ENCODE peak calls at places on chromosomes 2 and 18, in four cellular contexts. One of them, this sample, is unnamed.

GRCh38 chr2:26644188-26644835 is 3.1 kb upstream of the CIB4 start:
- DNase-seq in NAMALWA: no peak
- DNase-seq in activated CD4-positive, alpha-beta T cell treated with anti-CD3 and anti-CD28 coated beads, Interleukin-2, amount 50 U/mL, for 4 hours: no peak
- DNase-seq in A549: no peak
- DNase-seq in this sample: no peak

GRCh38 chr2:111624401-111625156 is 259.4 kb downstream of the ANAPC1 start:
- DNase-seq in NAMALWA: no peak
- DNase-seq in activated CD4-positive, alpha-beta T cell treated with anti-CD3 and anti-CD28 coated beads, Interleukin-2, amount 50 U/mL, for 4 hours: no peak
- DNase-seq in A549: no peak
- DNase-seq in this sample: no peak

GRCh38 chr2:38825956-38826355 is 47.9 kb downstream of the GEMIN6 start:
- DNase-seq in NAMALWA: no peak
- DNase-seq in activated CD4-positive, alpha-beta T cell treated with anti-CD3 and anti-CD28 coated beads, Interleukin-2, amount 50 U/mL, for 4 hours: no peak
- DNase-seq in A549: no peak
- DNase-seq in this sample: no peak

GRCh38 chr2:205405752-205406151 is 276.5 kb upstream of the NRP2 start:
- DNase-seq in NAMALWA: no peak
- DNase-seq in activated CD4-positive, alpha-beta T cell treated with anti-CD3 and anti-CD28 coated beads, Interleukin-2, amount 50 U/mL, for 4 hours: no peak
- DNase-seq in A549: no peak
- DNase-seq in this sample: no peak

GRCh38 chr2:42342061-42342794 is 18.8 kb downstream of the COX7A2L start:
- DNase-seq in NAMALWA: no peak
- DNase-seq in activated CD4-positive, alpha-beta T cell treated with anti-CD3 and anti-CD28 coated beads, Interleukin-2, amount 50 U/mL, for 4 hours: no peak
- DNase-seq in A549: no peak
- DNase-seq in this sample: no peak

GRCh38 chr2:215609089-215610032 is 173.5 kb upstream of the FN1 start:
- DNase-seq in NAMALWA: no peak
- DNase-seq in activated CD4-positive, alpha-beta T cell treated with anti-CD3 and anti-CD28 coated beads, Interleukin-2, amount 50 U/mL, for 4 hours: no peak
- DNase-seq in A549: no peak
- DNase-seq in this sample: no peak

GRCh38 chr2:217491271-217491670 is 511.5 kb downstream of the TNS1 start:
- DNase-seq in NAMALWA: no peak
- DNase-seq in activated CD4-positive, alpha-beta T cell treated with anti-CD3 and anti-CD28 coated beads, Interleukin-2, amount 50 U/mL, for 4 hours: no peak
- DNase-seq in A549: no peak
- DNase-seq in this sample: no peak

GRCh38 chr18:37065221-37065620 is 236.3 kb downstream of the KIAA1328 start:
- DNase-seq in NAMALWA: no peak
- DNase-seq in activated CD4-positive, alpha-beta T cell treated with anti-CD3 and anti-CD28 coated beads, Interleukin-2, amount 50 U/mL, for 4 hours: no peak
- DNase-seq in A549: no peak
- DNase-seq in this sample: no peak

GRCh38 chr2:147081826-147082225 is 763.0 kb upstream of the ACVR2A start:
- DNase-seq in NAMALWA: no peak
- DNase-seq in activated CD4-positive, alpha-beta T cell treated with anti-CD3 and anti-CD28 coated beads, Interleukin-2, amount 50 U/mL, for 4 hours: no peak
- DNase-seq in A549: no peak
- DNase-seq in this sample: no peak

GRCh38 chr2:217418090-217418489 is 558.2 kb upstream of the TNP1 start:
- DNase-seq in NAMALWA: no peak
- DNase-seq in activated CD4-positive, alpha-beta T cell treated with anti-CD3 and anti-CD28 coated beads, Interleukin-2, amount 50 U/mL, for 4 hours: no peak
- DNase-seq in A549: no peak
- DNase-seq in this sample: no peak

GRCh38 chr18:40855661-40856060 is 1099.4 kb upstream of the PIK3C3 start:
- DNase-seq in NAMALWA: no peak
- DNase-seq in activated CD4-positive, alpha-beta T cell treated with anti-CD3 and anti-CD28 coated beads, Interleukin-2, amount 50 U/mL, for 4 hours: no peak
- DNase-seq in A549: no peak
- DNase-seq in this sample: no peak

GRCh38 chr18:3869848-3870247 is 419.9 kb downstream of the TGIF1 start:
- DNase-seq in NAMALWA: peak; percentile 49
- DNase-seq in activated CD4-positive, alpha-beta T cell treated with anti-CD3 and anti-CD28 coated beads, Interleukin-2, amount 50 U/mL, for 4 hours: no peak
- DNase-seq in A549: peak; percentile 19
- DNase-seq in this sample: no peak

GRCh38 chr2:74440005-74440377 is 1.7 kb downstream of the RTKN start:
- DNase-seq in NAMALWA: no peak
- DNase-seq in activated CD4-positive, alpha-beta T cell treated with anti-CD3 and anti-CD28 coated beads, Interleukin-2, amount 50 U/mL, for 4 hours: no peak
- DNase-seq in A549: no peak
- DNase-seq in this sample: no peak

GRCh38 chr2:73999881-74000597 is 15.3 kb downstream of the TET3 start:
- DNase-seq in NAMALWA: no peak
- DNase-seq in activated CD4-positive, alpha-beta T cell treated with anti-CD3 and anti-CD28 coated beads, Interleukin-2, amount 50 U/mL, for 4 hours: no peak
- DNase-seq in A549: no peak
- DNase-seq in this sample: no peak

GRCh38 chr18:394997-395383 is 105.5 kb downstream of the COLEC12 start:
- DNase-seq in NAMALWA: no peak
- DNase-seq in activated CD4-positive, alpha-beta T cell treated with anti-CD3 and anti-CD28 coated beads, Interleukin-2, amount 50 U/mL, for 4 hours: no peak
- DNase-seq in A549: no peak
- DNase-seq in this sample: no peak

GRCh38 chr2:12081481-12082210 is 335.2 kb downstream of the LPIN1 start:
- DNase-seq in NAMALWA: no peak
- DNase-seq in activated CD4-positive, alpha-beta T cell treated with anti-CD3 and anti-CD28 coated beads, Interleukin-2, amount 50 U/mL, for 4 hours: peak; percentile 17
- DNase-seq in A549: no peak
- DNase-seq in this sample: no peak

GRCh38 chr18:32712860-32713259 is 60.0 kb downstream of the KLHL14 start:
- DNase-seq in NAMALWA: no peak
- DNase-seq in activated CD4-positive, alpha-beta T cell treated with anti-CD3 and anti-CD28 coated beads, Interleukin-2, amount 50 U/mL, for 4 hours: no peak
- DNase-seq in A549: no peak
- DNase-seq in this sample: no peak

GRCh38 chr2:75053484-75054112 is 95.2 kb downstream of the POLE4 start:
- DNase-seq in NAMALWA: peak; percentile 47
- DNase-seq in activated CD4-positive, alpha-beta T cell treated with anti-CD3 and anti-CD28 coated beads, Interleukin-2, amount 50 U/mL, for 4 hours: no peak
- DNase-seq in A549: peak; percentile 52
- DNase-seq in this sample: no peak

GRCh38 chr2:119255760-119256573 is 32.3 kb downstream of the STEAP3 start:
- DNase-seq in NAMALWA: no peak
- DNase-seq in activated CD4-positive, alpha-beta T cell treated with anti-CD3 and anti-CD28 coated beads, Interleukin-2, amount 50 U/mL, for 4 hours: no peak
- DNase-seq in A549: peak; percentile 41
- DNase-seq in this sample: no peak

GRCh38 chr2:86105252-86105968 is at the start of gene POLR1A:
- DNase-seq in NAMALWA: peak; percentile 93
- DNase-seq in activated CD4-positive, alpha-beta T cell treated with anti-CD3 and anti-CD28 coated beads, Interleukin-2, amount 50 U/mL, for 4 hours: peak; percentile 76
- DNase-seq in A549: peak; percentile 64
- DNase-seq in this sample: peak; percentile 72

GRCh38 chr2:127884436-127884835 is 1.3 kb downstream of the AMMECR1L start:
- DNase-seq in NAMALWA: no peak
- DNase-seq in activated CD4-positive, alpha-beta T cell treated with anti-CD3 and anti-CD28 coated beads, Interleukin-2, amount 50 U/mL, for 4 hours: no peak
- DNase-seq in A549: no peak
- DNase-seq in this sample: no peak

GRCh38 chr2:207991944-207992343 is 33.4 kb downstream of the PLEKHM3 start:
- DNase-seq in NAMALWA: no peak
- DNase-seq in activated CD4-positive, alpha-beta T cell treated with anti-CD3 and anti-CD28 coated beads, Interleukin-2, amount 50 U/mL, for 4 hours: no peak
- DNase-seq in A549: no peak
- DNase-seq in this sample: no peak

GRCh38 chr2:169110919-169111318 is 41.6 kb downstream of the DHRS9 start:
- DNase-seq in NAMALWA: no peak
- DNase-seq in activated CD4-positive, alpha-beta T cell treated with anti-CD3 and anti-CD28 coated beads, Interleukin-2, amount 50 U/mL, for 4 hours: no peak
- DNase-seq in A549: no peak
- DNase-seq in this sample: no peak

GRCh38 chr18:57432765-57433400 is 2.3 kb upstream of the ONECUT2 start:
- DNase-seq in NAMALWA: no peak
- DNase-seq in activated CD4-positive, alpha-beta T cell treated with anti-CD3 and anti-CD28 coated beads, Interleukin-2, amount 50 U/mL, for 4 hours: no peak
- DNase-seq in A549: no peak
- DNase-seq in this sample: no peak

GRCh38 chr2:132462242-132462641 is 45.6 kb downstream of the GPR39 start:
- DNase-seq in NAMALWA: no peak
- DNase-seq in activated CD4-positive, alpha-beta T cell treated with anti-CD3 and anti-CD28 coated beads, Interleukin-2, amount 50 U/mL, for 4 hours: no peak
- DNase-seq in A549: no peak
- DNase-seq in this sample: no peak

GRCh38 chr2:159710601-159711180 is 1.6 kb upstream of the MARCHF7 start:
- DNase-seq in NAMALWA: no peak
- DNase-seq in activated CD4-positive, alpha-beta T cell treated with anti-CD3 and anti-CD28 coated beads, Interleukin-2, amount 50 U/mL, for 4 hours: no peak
- DNase-seq in A549: no peak
- DNase-seq in this sample: no peak

GRCh38 chr2:197079414-197079813 is 152.9 kb upstream of the PGAP1 start:
- DNase-seq in NAMALWA: no peak
- DNase-seq in activated CD4-positive, alpha-beta T cell treated with anti-CD3 and anti-CD28 coated beads, Interleukin-2, amount 50 U/mL, for 4 hours: no peak
- DNase-seq in A549: no peak
- DNase-seq in this sample: no peak

GRCh38 chr2:46909771-46910419 is 5.7 kb downstream of the MCFD2 start:
- DNase-seq in NAMALWA: no peak
- DNase-seq in activated CD4-positive, alpha-beta T cell treated with anti-CD3 and anti-CD28 coated beads, Interleukin-2, amount 50 U/mL, for 4 hours: no peak
- DNase-seq in A549: peak; percentile 75
- DNase-seq in this sample: no peak

GRCh38 chr2:3127710-3128109 is 249.9 kb downstream of the EIPR1 start:
- DNase-seq in NAMALWA: no peak
- DNase-seq in activated CD4-positive, alpha-beta T cell treated with anti-CD3 and anti-CD28 coated beads, Interleukin-2, amount 50 U/mL, for 4 hours: no peak
- DNase-seq in A549: no peak
- DNase-seq in this sample: no peak

GRCh38 chr18:37252342-37252741 is 313.3 kb downstream of the CELF4 start:
- DNase-seq in NAMALWA: no peak
- DNase-seq in activated CD4-positive, alpha-beta T cell treated with anti-CD3 and anti-CD28 coated beads, Interleukin-2, amount 50 U/mL, for 4 hours: no peak
- DNase-seq in A549: no peak
- DNase-seq in this sample: no peak

GRCh38 chr2:191303349-191304005 is 58.3 kb downstream of the MYO1B start:
- DNase-seq in NAMALWA: no peak
- DNase-seq in activated CD4-positive, alpha-beta T cell treated with anti-CD3 and anti-CD28 coated beads, Interleukin-2, amount 50 U/mL, for 4 hours: no peak
- DNase-seq in A549: no peak
- DNase-seq in this sample: no peak

GRCh38 chr2:2641541-2642410 is 310.7 kb upstream of the MYT1L start:
- DNase-seq in NAMALWA: no peak
- DNase-seq in activated CD4-positive, alpha-beta T cell treated with anti-CD3 and anti-CD28 coated beads, Interleukin-2, amount 50 U/mL, for 4 hours: no peak
- DNase-seq in A549: no peak
- DNase-seq in this sample: no peak

GRCh38 chr2:162056796-162057399 is 17.1 kb downstream of the DPP4 start:
- DNase-seq in NAMALWA: no peak
- DNase-seq in activated CD4-positive, alpha-beta T cell treated with anti-CD3 and anti-CD28 coated beads, Interleukin-2, amount 50 U/mL, for 4 hours: no peak
- DNase-seq in A549: no peak
- DNase-seq in this sample: no peak

GRCh38 chr2:205806126-205806905 is 124.0 kb downstream of the NRP2 start:
- DNase-seq in NAMALWA: no peak
- DNase-seq in activated CD4-positive, alpha-beta T cell treated with anti-CD3 and anti-CD28 coated beads, Interleukin-2, amount 50 U/mL, for 4 hours: no peak
- DNase-seq in A549: peak; percentile 23
- DNase-seq in this sample: no peak

GRCh38 chr2:204360218-204361007 is 184.9 kb upstream of the PARD3B start:
- DNase-seq in NAMALWA: no peak
- DNase-seq in activated CD4-positive, alpha-beta T cell treated with anti-CD3 and anti-CD28 coated beads, Interleukin-2, amount 50 U/mL, for 4 hours: no peak
- DNase-seq in A549: no peak
- DNase-seq in this sample: no peak

GRCh38 chr18:80065705-80066104 is 31.5 kb downstream of the RBFA start:
- DNase-seq in NAMALWA: no peak
- DNase-seq in activated CD4-positive, alpha-beta T cell treated with anti-CD3 and anti-CD28 coated beads, Interleukin-2, amount 50 U/mL, for 4 hours: no peak
- DNase-seq in A549: no peak
- DNase-seq in this sample: no peak

GRCh38 chr2:4338345-4338744 is 635.0 kb downstream of the DCDC2C start:
- DNase-seq in NAMALWA: no peak
- DNase-seq in activated CD4-positive, alpha-beta T cell treated with anti-CD3 and anti-CD28 coated beads, Interleukin-2, amount 50 U/mL, for 4 hours: no peak
- DNase-seq in A549: no peak
- DNase-seq in this sample: no peak